ENCODE peak calls at places on chromosomes 7 and 10, in six cellular contexts. W is H1, U is K562, N is WTC11, P is HepG2, X is A549. R is an unnamed sample.
A peak's percentile ranks its signal among the peaks of the same experiment; 100 is the strongest.

GRCh38 chr10:103605359-103606156 is 112.1 kb downstream of the NEURL1 start:
- DNase-seq in W (peak; percentile 31), U (peak; percentile 52), N (peak; percentile 77), P (peak; percentile 33), X (peak; percentile 55), R (peak; percentile 28)

GRCh38 chr10:47299989-47300931 is at the start of gene GDF10:
- DNase-seq in W (no peak), U (no peak), N (peak; percentile 42), P (peak; percentile 7), X (no peak), R (no peak)

GRCh38 chr7:116988363-116988989 is 35.2 kb downstream of the ST7 start:
- DNase-seq in W (no peak), U (no peak), N (no peak), P (no peak), X (no peak), R (peak; percentile 33)

GRCh38 chr7:86202833-86203232 is 440.9 kb upstream of the GRM3 start:
- DNase-seq in W (no peak), U (no peak), N (no peak), P (no peak), X (no peak), R (no peak)

GRCh38 chr7:139966906-139967305 is 95.8 kb downstream of the PARP12 start:
- DNase-seq in W (no peak), U (no peak), N (no peak), P (no peak), X (no peak), R (no peak)

GRCh38 chr10:43461950-43462349 is 25.0 kb downstream of the ZNF487 start:
- DNase-seq in W (no peak), U (peak; percentile 91), N (no peak), P (peak; percentile 84), X (peak; percentile 86), R (peak; percentile 75)

GRCh38 chr10:128701381-128701780 is 575.2 kb upstream of the MKI67 start:
- DNase-seq in W (no peak), U (no peak), N (no peak), P (no peak), X (no peak), R (no peak)

GRCh38 chr7:87505122-87505521 is 29.6 kb upstream of the ABCB4 start:
- DNase-seq in W (no peak), U (no peak), N (no peak), P (no peak), X (no peak), R (no peak)

GRCh38 chr10:132193907-132194552 is 7.3 kb downstream of the DPYSL4 start:
- DNase-seq in W (no peak), U (peak; percentile 19), N (no peak), P (peak; percentile 17), X (no peak), R (no peak)

GRCh38 chr7:157116762-157117161 is 22.0 kb upstream of the UBE3C start:
- DNase-seq in W (no peak), U (peak; percentile 26), N (no peak), P (no peak), X (no peak), R (no peak)

GRCh38 chr10:49649294-49649693 is 30.2 kb upstream of the C10orf53 start:
- DNase-seq in W (peak; percentile 25), U (no peak), N (peak; percentile 59), P (no peak), X (no peak), R (no peak)

GRCh38 chr10:24642921-24643678 is 80.6 kb downstream of the ARHGAP21 start:
- DNase-seq in W (no peak), U (peak; percentile 72), N (no peak), P (peak; percentile 89), X (peak; percentile 82), R (peak; percentile 78)

GRCh38 chr10:46556515-46557318 is at the start of gene GPRIN2:
- DNase-seq in W (peak; percentile 67), U (no peak), N (peak; percentile 90), P (no peak), X (no peak), R (no peak)

GRCh38 chr7:81175291-81175942 is 256.6 kb upstream of the SEMA3C start:
- DNase-seq in W (no peak), U (no peak), N (no peak), P (no peak), X (peak; percentile 36), R (no peak)

GRCh38 chr10:25388188-25388861 is 213.5 kb downstream of the GPR158 start:
- DNase-seq in W (no peak), U (no peak), N (no peak), P (no peak), X (no peak), R (no peak)

GRCh38 chr10:80137031-80137712 is 4.6 kb downstream of the PLAC9 start:
- DNase-seq in W (no peak), U (no peak), N (no peak), P (no peak), X (no peak), R (no peak)

GRCh38 chr7:46545790-46546189 is 624.7 kb upstream of the IGFBP3 start:
- DNase-seq in W (no peak), U (no peak), N (no peak), P (peak; percentile 64), X (peak; percentile 65), R (peak; percentile 82)

GRCh38 chr10:99768430-99769011 is 13.9 kb upstream of the ABCC2 start:
- DNase-seq in W (no peak), U (no peak), N (no peak), P (no peak), X (no peak), R (no peak)

GRCh38 chr10:6987536-6987945 is 407.5 kb upstream of the PRKCQ start:
- DNase-seq in W (no peak), U (no peak), N (no peak), P (no peak), X (no peak), R (no peak)

GRCh38 chr7:41445432-41445831 is 257.5 kb downstream of the INHBA start:
- DNase-seq in W (no peak), U (no peak), N (no peak), P (no peak), X (no peak), R (no peak)

GRCh38 chr7:27164381-27165088 is 802 bp downstream of the HOXA9 start:
- DNase-seq in W (no peak), U (peak; percentile 14), N (peak; percentile 66), P (no peak), X (no peak), R (no peak)

GRCh38 chr10:660980-661890 is 28.2 kb downstream of the DIP2C start:
- DNase-seq in W (no peak), U (no peak), N (no peak), P (peak; percentile 30), X (no peak), R (no peak)

GRCh38 chr10:69086131-69086530 is 1.8 kb upstream of the SRGN start:
- DNase-seq in W (no peak), U (peak; percentile 67), N (no peak), P (no peak), X (no peak), R (peak; percentile 80)

GRCh38 chr10:80357000-80357803 is 621 bp downstream of the DYDC2 start:
- DNase-seq in W (peak; percentile 31), U (no peak), N (peak; percentile 62), P (no peak), X (peak; percentile 11), R (no peak)

DNA sequence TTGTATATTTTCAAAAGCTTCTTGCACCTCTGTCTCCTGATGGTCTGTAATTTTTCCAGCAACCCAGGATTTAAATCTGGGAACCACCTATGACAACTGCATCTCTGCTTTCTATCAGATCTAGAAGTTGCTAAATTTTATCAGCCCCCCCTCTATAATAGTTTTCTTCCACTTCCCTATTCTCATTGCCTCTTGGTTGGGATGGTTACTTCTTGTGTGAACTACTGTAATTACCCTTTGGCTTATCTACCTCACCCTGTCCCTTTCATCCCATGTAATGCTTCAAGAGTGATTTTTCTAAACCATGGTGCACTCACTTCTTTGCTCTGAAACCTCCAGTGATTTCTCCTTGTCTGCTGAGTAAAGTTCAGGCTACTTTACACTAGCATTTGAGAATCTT is 92.3 kb downstream of the BMPR1A start:
- DNase-seq in W (no peak), U (no peak), N (no peak), P (no peak), X (no peak), R (no peak)
- TF ChIP-seq JUN in W (no peak), U (no peak), N (no peak), P (no peak), X (no peak), R (no peak)

GRCh38 chr7:135714534-135715009 is 13.4 kb downstream of the SLC13A4 start:
- DNase-seq in W (peak; percentile 57), U (no peak), N (peak; percentile 34), P (peak; percentile 6), X (peak; percentile 33), R (no peak)
- TF ChIP-seq JUN in W (no peak), U (no peak), N (no peak), P (no peak), X (no peak), R (no peak)

GRCh38 chr10:73920084-73920483 is 9.2 kb downstream of the PLAU start:
- DNase-seq in W (no peak), U (peak; percentile 38), N (no peak), P (no peak), X (no peak), R (no peak)

GRCh38 chr10:73917566-73918305 is 6.8 kb downstream of the PLAU start:
- DNase-seq in W (no peak), U (no peak), N (no peak), P (no peak), X (no peak), R (no peak)

GRCh38 chr10:73915206-73915851 is 4.4 kb downstream of the PLAU start:
- DNase-seq in W (no peak), U (no peak), N (no peak), P (no peak), X (no peak), R (no peak)

GRCh38 chr10:73914036-73914435 is 3.1 kb downstream of the PLAU start:
- DNase-seq in W (no peak), U (no peak), N (peak; percentile 31), P (no peak), X (no peak), R (no peak)

GRCh38 chr10:73916761-73917470 is 6.0 kb downstream of the PLAU start:
- DNase-seq in W (no peak), U (peak; percentile 35), N (no peak), P (no peak), X (no peak), R (no peak)
- TF ChIP-seq JUN in W (no peak), U (no peak), N (no peak), P (no peak), X (no peak), R (no peak)

GRCh38 chr10:34181545-34182300 is 633.4 kb downstream of the PARD3 start:
- DNase-seq in W (no peak), U (no peak), N (no peak), P (no peak), X (peak; percentile 10), R (peak; percentile 34)
- TF ChIP-seq JUN in W (no peak), U (no peak), N (no peak), P (no peak), X (no peak), R (no peak)

GRCh38 chr7:127817466-127817865 is 165.5 kb downstream of the SND1 start:
- DNase-seq in W (no peak), U (no peak), N (no peak), P (no peak), X (no peak), R (no peak)

GRCh38 chr7:127816354-127817190 is 164.6 kb downstream of the SND1 start:
- DNase-seq in W (no peak), U (no peak), N (no peak), P (peak; percentile 37), X (no peak), R (no peak)

GRCh38 chr7:127822822-127823508 is 171.0 kb downstream of the SND1 start:
- DNase-seq in W (no peak), U (peak; percentile 84), N (no peak), P (no peak), X (no peak), R (no peak)

GRCh38 chr7:127821146-127821545 is 169.2 kb downstream of the SND1 start:
- DNase-seq in W (no peak), U (no peak), N (no peak), P (no peak), X (no peak), R (peak; percentile 21)

GRCh38 chr7:127819975-127820778 is 168.2 kb downstream of the SND1 start:
- DNase-seq in W (no peak), U (peak; percentile 56), N (no peak), P (peak; percentile 84), X (no peak), R (no peak)
- TF ChIP-seq JUN in W (no peak), U (no peak), N (no peak), P (peak; percentile 46), X (no peak), R (no peak)